ENCODE peak calls at places on chromosome 6, in ten cellular contexts. M, J, W, D, B, U, A, V, E and I are unnamed samples.

GRCh38 chr6:1164600-1164999 is 147.3 kb upstream of the FOXQ1 start:
- DNase-seq in V (no peak), A (no peak), W (no peak), M (no peak), D (no peak), U (no peak), J (no peak), B (no peak), E (no peak), I (no peak)

GRCh38 chr6:148628251-148628650 is 118.6 kb upstream of the UST start:
- DNase-seq in U (no peak), D (no peak), B (no peak), V (no peak), W (no peak), E (no peak), A (peak; percentile 30), J (no peak), M (no peak), I (no peak)

GRCh38 chr6:146200136-146200708 is 171.4 kb downstream of the GRM1 start:
- DNase-seq in U (no peak), A (peak; percentile 35), W (no peak), M (no peak), J (no peak), V (peak; percentile 83), D (no peak), E (no peak), B (no peak), I (peak; percentile 23)

GRCh38 chr6:159043236-159043635 is 1.6 kb downstream of the TAGAP start:
- DNase-seq in E (no peak), U (no peak), W (peak; percentile 64), J (no peak), B (no peak), A (no peak), V (no peak), D (no peak), M (no peak), I (no peak)

GRCh38 chr6:131022691-131023090 is 40.4 kb downstream of the EPB41L2 start:
- DNase-seq in A (no peak), B (no peak), D (no peak), E (no peak), M (no peak), J (no peak), V (no peak), W (no peak), U (no peak), I (no peak)

GRCh38 chr6:137661601-137662000 is 167.4 kb upstream of the OLIG3 start:
- DNase-seq in B (no peak), W (peak; percentile 45), D (peak; percentile 54), A (peak; percentile 33), U (no peak), E (no peak), V (no peak), M (peak; percentile 56), J (peak; percentile 16), I (peak; percentile 56)

GRCh38 chr6:28490191-28490890 is 25.3 kb downstream of the GPX6 start:
- DNase-seq in V (no peak), B (no peak), E (no peak), M (peak; percentile 36), U (no peak), D (no peak), J (no peak), A (no peak), W (peak; percentile 9), I (no peak)

GRCh38 chr6:163354085-163354484 is 60.4 kb upstream of the QKI start:
- DNase-seq in J (no peak), M (peak; percentile 85), B (no peak), E (no peak), U (no peak), D (no peak), W (no peak), V (no peak), A (no peak), I (peak; percentile 75)

GRCh38 chr6:3742426-3743344 is 8.8 kb downstream of the PXDC1 start:
- DNase-seq in A (peak; percentile 75), M (peak; percentile 85), D (peak; percentile 91), J (peak; percentile 74), E (no peak), V (peak; percentile 41), B (peak; percentile 97), U (peak; percentile 89), W (peak; percentile 84), I (peak; percentile 77)

GRCh38 chr6:75896526-75896925 is 147.5 kb downstream of the MYO6 start:
- DNase-seq in E (no peak), D (peak; percentile 12), U (no peak), V (no peak), B (no peak), M (no peak), W (no peak), J (no peak), A (no peak), I (no peak)

GRCh38 chr6:74749211-74750142 is 456.4 kb downstream of the COL12A1 start:
- DNase-seq in W (no peak), B (no peak), V (no peak), J (peak; percentile 78), M (peak; percentile 58), A (no peak), U (no peak), E (no peak), D (peak; percentile 66), I (peak; percentile 69)

GRCh38 chr6:157658301-157658700 is 164.7 kb upstream of the SNX9 start:
- DNase-seq in V (no peak), W (no peak), B (no peak), A (no peak), E (no peak), D (no peak), U (no peak), M (no peak), J (no peak), I (no peak)

GRCh38 chr6:108222504-108222903 is 38.3 kb downstream of the SNX3 start:
- DNase-seq in D (no peak), W (no peak), U (no peak), E (no peak), M (peak; percentile 26), A (peak; percentile 46), V (no peak), J (no peak), B (no peak), I (peak; percentile 38)

GRCh38 chr6:35213161-35213823 is 464 bp upstream of the SCUBE3 start:
- DNase-seq in W (no peak), V (no peak), U (no peak), E (no peak), A (no peak), B (no peak), J (no peak), D (no peak), M (no peak), I (no peak)
- H3K4me3 ChIP-seq in W (no peak overlapping the region), V (peak overlapping the region; percentile 45), U (no peak overlapping the region), E (peak overlapping the region; percentile 47), A (peak overlapping the region; percentile 36), B (peak overlapping the region; percentile 75), J (peak overlapping the region; percentile 53), D (peak overlapping the region; percentile 76), M (peak overlapping the region; percentile 53), I (peak overlapping the region; percentile 53)

DNA sequence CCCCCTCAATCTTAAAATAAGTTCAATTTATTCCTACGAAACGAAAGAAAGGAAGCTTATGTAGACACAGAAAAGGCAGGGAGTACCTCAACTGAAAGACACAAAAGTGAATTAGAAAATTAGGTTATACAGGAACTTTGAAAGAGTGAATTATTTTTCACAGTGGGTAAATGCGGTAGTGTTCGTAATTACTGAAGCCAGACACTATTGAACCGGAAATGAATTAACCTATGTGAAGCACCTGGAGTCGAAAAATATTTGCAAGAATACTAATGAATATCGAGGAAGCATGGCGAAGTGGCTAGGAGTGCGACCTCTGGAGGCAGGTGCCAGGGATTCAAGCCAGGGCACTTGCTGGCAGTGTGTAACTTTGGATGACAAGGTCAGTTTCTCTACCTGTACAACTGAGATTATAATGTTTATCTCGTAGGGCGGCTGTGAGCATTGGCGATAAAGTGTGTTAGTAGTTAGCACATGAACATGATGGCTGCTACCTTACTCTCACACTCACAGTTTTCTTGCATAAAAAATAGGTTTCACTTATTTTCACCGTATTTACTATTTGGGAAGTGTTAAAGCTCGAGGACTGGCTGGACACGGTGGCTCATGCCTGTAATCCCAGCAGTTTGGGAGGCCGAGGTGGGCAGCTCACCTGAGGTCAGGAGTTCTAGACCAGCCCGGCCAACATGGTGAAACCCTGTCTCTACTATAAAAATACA is 542 bp upstream of the SLC18B1 start:
- DNase-seq in B (peak; percentile 88), D (peak; percentile 77), U (peak; percentile 83), E (no peak), M (peak; percentile 65), W (peak; percentile 67), V (peak; percentile 22), A (peak; percentile 65), J (peak; percentile 72), I (peak; percentile 72)
- H3K4me3 ChIP-seq in B (no peak overlapping the region), D (no peak overlapping the region), U (peak overlapping the region; percentile 84), E (peak overlapping the region; percentile 73), M (peak overlapping the region; percentile 89), W (peak overlapping the region; percentile 63), V (peak overlapping the region; percentile 70), A (peak overlapping the region; percentile 64), J (peak overlapping the region; percentile 91), I (peak overlapping the region; percentile 78)

DNA sequence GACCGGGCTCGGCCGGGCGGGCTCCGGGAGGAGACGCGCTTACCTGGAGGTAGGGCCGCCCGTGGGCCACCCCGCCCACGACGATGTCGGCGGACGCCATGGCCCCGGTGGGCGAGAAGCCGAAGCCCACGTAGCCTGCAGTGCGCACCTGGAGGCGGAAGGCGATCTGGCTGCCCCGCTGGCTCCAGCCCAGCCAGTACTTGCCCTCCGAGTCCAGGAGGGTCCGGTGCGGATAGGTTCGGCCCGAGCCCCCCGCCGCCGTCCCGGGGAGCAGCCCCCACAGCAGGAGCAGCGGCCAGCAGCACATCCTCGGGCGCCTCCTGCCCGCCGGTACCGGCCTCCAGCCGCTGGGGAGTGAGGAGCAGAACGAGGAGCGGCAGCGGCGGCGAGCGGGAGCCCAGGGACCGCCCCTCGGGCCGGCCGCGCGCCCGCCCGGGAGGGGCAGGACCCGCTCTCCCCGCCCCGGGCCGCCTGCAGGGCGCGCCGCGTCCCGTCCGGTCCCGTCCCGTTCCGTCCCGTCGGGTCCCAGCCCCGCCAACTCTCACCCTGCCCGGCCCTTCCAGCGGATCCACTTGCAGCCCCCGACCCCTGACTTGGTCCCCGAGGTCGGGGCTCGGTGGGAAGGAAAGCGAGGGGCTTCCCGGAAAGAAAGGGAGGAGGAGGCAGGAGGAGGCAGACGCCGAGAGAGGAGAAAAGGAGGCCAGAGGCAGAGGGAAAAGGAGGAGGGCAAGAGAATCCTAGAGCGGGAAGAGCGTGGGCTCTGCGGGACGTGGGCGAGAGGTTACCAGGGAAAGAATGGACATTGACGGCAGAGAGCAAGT is at the start of gene MOXD1:
- DNase-seq in A (peak; percentile 33), J (peak; percentile 35), D (peak; percentile 61), B (peak; percentile 84), E (no peak), V (no peak), W (no peak), U (peak; percentile 46), M (peak; percentile 56), I (peak; percentile 34)
- H3K4me3 ChIP-seq in A (peak within 1 kb of the TSS; percentile 63), J (peak within 1 kb of the TSS; percentile 92), D (peak within 1 kb of the TSS; percentile 84), B (peak within 1 kb of the TSS; percentile 85), E (peak within 1 kb of the TSS; percentile 80), V (peak within 1 kb of the TSS; percentile 65), W (no peak within 1 kb of the TSS), U (peak within 1 kb of the TSS; percentile 43), M (peak within 1 kb of the TSS; percentile 70), I (peak within 1 kb of the TSS; percentile 66)

DNA sequence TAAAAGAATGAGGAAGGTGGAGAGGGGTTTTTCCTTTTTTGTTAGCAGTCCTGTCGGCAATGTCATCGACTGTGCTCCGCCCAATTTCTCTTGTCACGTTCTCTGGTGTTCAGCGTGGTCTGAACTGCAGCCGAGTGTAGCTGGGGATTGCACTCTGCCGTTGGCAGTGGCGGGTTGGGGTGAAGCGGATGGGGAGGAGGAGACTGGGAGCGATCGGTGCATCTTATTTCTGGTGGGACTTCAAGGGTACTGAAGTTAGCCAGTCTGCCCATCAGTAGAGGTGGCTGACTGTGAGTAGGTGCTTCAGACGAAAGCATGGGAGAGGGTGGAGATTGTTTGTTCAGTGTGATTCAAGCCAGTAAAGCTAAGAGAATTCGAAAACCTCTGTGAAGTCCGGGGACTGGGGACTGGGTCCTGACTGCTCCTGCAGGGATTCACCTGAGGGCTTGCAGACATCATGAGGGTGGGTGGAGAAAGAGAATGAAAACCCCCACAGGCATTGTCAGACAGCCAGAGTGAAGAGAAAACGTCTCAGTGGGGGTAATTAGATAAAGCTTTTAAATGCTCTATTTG is 5.1 kb downstream of the RREB1 start:
- DNase-seq in J (peak; percentile 61), W (no peak), D (peak; percentile 88), E (no peak), V (no peak), U (no peak), B (peak; percentile 83), M (no peak), A (no peak), I (no peak)
- H3K4me3 ChIP-seq in J (peak overlapping the region; percentile 13), W (no peak overlapping the region), D (peak overlapping the region; percentile 97), E (no peak overlapping the region), V (no peak overlapping the region), U (no peak overlapping the region), B (peak overlapping the region; percentile 22), M (no peak overlapping the region), A (no peak overlapping the region), I (no peak overlapping the region)